ENCODE peak calls at places on chromosomes 2 and 18, in six cellular contexts. V, J, F, X, M and P are unnamed samples.

GRCh38 chr2:75548036-75548573 is 12.6 kb downstream of the EVA1A start:
- DNase-seq in F (no peak), M (no peak), X (no peak), V (no peak), J (no peak), P (no peak)

GRCh38 chr2:20016346-20016745 is 3.9 kb upstream of the MATN3 start:
- DNase-seq in F (no peak), J (no peak), V (no peak), M (no peak), X (no peak), P (no peak)

GRCh38 chr2:216799873-216800421 is 59.9 kb downstream of the TNP1 start:
- DNase-seq in F (no peak), X (no peak), J (no peak), V (no peak), M (peak), P (no peak)

GRCh38 chr2:172179045-172179742 is 76.5 kb upstream of the DLX2 start:
- DNase-seq in J (no peak), M (peak), X (no peak), V (no peak), F (no peak), P (peak)

GRCh38 chr2:197674060-197674459 is 1.3 kb downstream of the RFTN2 start:
- DNase-seq in F (peak), J (no peak), M (no peak), V (no peak), X (no peak), P (no peak)

GRCh38 chr2:41922177-41922576 is 125.6 kb upstream of the PKDCC start:
- DNase-seq in J (no peak), M (peak), F (no peak), V (no peak), X (no peak), P (no peak)

GRCh38 chr2:70122470-70122869 is 35.2 kb downstream of the PCBP1 start:
- DNase-seq in V (no peak), X (no peak), J (no peak), F (no peak), M (no peak), P (no peak)

GRCh38 chr18:36492604-36493329 is 195.3 kb downstream of the FHOD3 start:
- DNase-seq in F (no peak), X (no peak), J (no peak), M (peak), V (no peak), P (peak)

GRCh38 chr2:149573760-149574159 is 13.8 kb downstream of the MMADHC start:
- DNase-seq in X (no peak), M (no peak), F (no peak), J (no peak), V (no peak), P (no peak)
- TF ChIP-seq CTCF in X (peak), M (peak), F (no peak), J (peak), V (peak), P (peak)

DNA sequence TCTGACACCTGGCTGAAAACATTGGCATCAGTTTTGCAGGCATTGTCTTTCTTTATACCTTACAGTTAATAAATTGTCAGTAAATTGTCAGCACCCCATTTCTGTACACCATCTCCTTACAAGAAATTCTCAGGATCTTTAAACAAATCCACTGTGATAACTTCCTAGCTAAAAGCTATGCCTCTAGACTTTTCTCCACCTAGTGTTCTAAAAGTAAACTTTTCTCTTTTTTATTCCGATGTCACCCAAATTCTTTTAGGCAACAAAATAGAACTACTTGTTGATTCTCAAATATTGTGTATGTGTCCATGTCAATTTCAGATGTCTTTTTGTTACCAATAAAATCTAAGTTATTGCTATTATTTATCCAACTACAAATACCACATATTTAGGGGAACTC is 617.4 kb upstream of the NRXN1 start:
- DNase-seq in M (no peak), F (no peak), X (no peak), J (no peak), V (no peak), P (no peak)
- TF ChIP-seq CTCF in M (peak), F (no peak), X (no peak), J (no peak), V (no peak), P (no peak)

GRCh38 chr2:116057538-116057937 is 1615.1 kb downstream of the DPP10 start:
- DNase-seq in V (no peak), F (no peak), M (no peak), X (no peak), J (no peak), P (no peak)
- TF ChIP-seq CTCF in V (no peak), F (no peak), M (no peak), X (no peak), J (no peak), P (no peak)

GRCh38 chr18:70781860-70782453 is 493.1 kb downstream of the SOCS6 start:
- DNase-seq in J (peak), F (peak), M (peak), X (no peak), V (peak), P (peak)
- TF ChIP-seq CTCF in J (peak), F (peak), M (peak), X (no peak), V (peak), P (peak)

GRCh38 chr2:147636888-147637270 is 207.9 kb upstream of the ACVR2A start:
- DNase-seq in M (no peak), F (no peak), J (no peak), X (no peak), V (no peak), P (no peak)

GRCh38 chr2:147636238-147636887 is 208.5 kb upstream of the ACVR2A start:
- DNase-seq in X (no peak), M (no peak), F (no peak), J (no peak), V (no peak), P (peak)

GRCh38 chr2:147631294-147631693 is 213.5 kb upstream of the ACVR2A start:
- DNase-seq in X (no peak), M (no peak), V (no peak), J (no peak), F (no peak), P (no peak)

GRCh38 chr2:147632193-147632592 is 212.6 kb upstream of the ACVR2A start:
- DNase-seq in J (no peak), M (no peak), V (no peak), X (no peak), F (no peak), P (no peak)

GRCh38 chr2:147634801-147635200 is 210.0 kb upstream of the ACVR2A start:
- DNase-seq in M (no peak), X (no peak), V (no peak), J (no peak), F (no peak), P (no peak)
- TF ChIP-seq CTCF in M (no peak), X (no peak), V (no peak), J (no peak), F (no peak), P (no peak)

GRCh38 chr2:134190807-134191203 is 63.1 kb upstream of the MGAT5 start:
- DNase-seq in V (no peak), X (no peak), M (no peak), F (no peak), J (no peak), P (no peak)
- TF ChIP-seq CTCF in V (no peak), X (no peak), M (no peak), F (no peak), J (no peak), P (no peak)